ENCODE peak calls at places on chromosomes 16 and 17, in eight cellular contexts. G, N, X, L, Y, P, J and O are unnamed samples.

GRCh38 chr17:72861811-72862210 is 230.7 kb downstream of the SLC39A11 start:
- DNase-seq in G (no peak), N (no peak), X (no peak), L (no peak), Y (no peak), P (no peak), J (no peak), O (no peak)

GRCh38 chr16:68823401-68823800 is 19.9 kb upstream of the TANGO6 start:
- DNase-seq in G (no peak), N (peak; percentile 24), X (no peak), L (peak; percentile 37), Y (peak; percentile 67), P (no peak), J (no peak), O (no peak)

GRCh38 chr17:49987681-49988441 is 7.2 kb downstream of the DLX3 start:
- DNase-seq in G (peak; percentile 29), N (peak; percentile 58), X (no peak), L (peak; percentile 42), Y (no peak), P (no peak), J (no peak), O (no peak)

GRCh38 chr16:23544436-23544835 is 12.7 kb downstream of the EARS2 start:
- DNase-seq in G (no peak), N (no peak), X (no peak), L (no peak), Y (no peak), P (no peak), J (no peak), O (no peak)

GRCh38 chr16:19822534-19822933 is 62.1 kb downstream of the GPRC5B start:
- DNase-seq in G (no peak), N (no peak), X (no peak), L (no peak), Y (no peak), P (no peak), J (no peak), O (no peak)

GRCh38 chr17:40306395-40306794 is 2.6 kb upstream of the RARA start:
- DNase-seq in G (no peak), N (no peak), X (no peak), L (no peak), Y (no peak), P (no peak), J (no peak), O (no peak)

GRCh38 chr17:60435244-60436170 is 13.2 kb downstream of the CHCT1 start:
- DNase-seq in G (peak; percentile 69), N (peak; percentile 69), X (peak; percentile 36), L (peak; percentile 71), Y (peak; percentile 87), P (peak; percentile 82), J (peak; percentile 44), O (peak; percentile 78)

GRCh38 chr16:81224836-81225235 is 13.7 kb upstream of the BCO1 start:
- DNase-seq in G (no peak), N (no peak), X (no peak), L (no peak), Y (no peak), P (no peak), J (no peak), O (no peak)

GRCh38 chr16:68082596-68083238 is 2.5 kb upstream of the NFATC3 start:
- DNase-seq in G (no peak), N (no peak), X (no peak), L (no peak), Y (no peak), P (no peak), J (no peak), O (no peak)

GRCh38 chr16:89376812-89377445 is 113.4 kb downstream of the ANKRD11 start:
- DNase-seq in G (no peak), N (no peak), X (no peak), L (no peak), Y (no peak), P (no peak), J (no peak), O (no peak)

GRCh38 chr16:69618307-69618706 is 52.5 kb downstream of the NFAT5 start:
- DNase-seq in G (no peak), N (no peak), X (no peak), L (no peak), Y (peak; percentile 38), P (no peak), J (no peak), O (no peak)

GRCh38 chr16:77282345-77282744 is 83.1 kb downstream of the SYCE1L start:
- DNase-seq in G (no peak), N (no peak), X (no peak), L (no peak), Y (no peak), P (no peak), J (no peak), O (no peak)

GRCh38 chr16:56355786-56356275 is 69.5 kb downstream of the AMFR start:
- DNase-seq in G (peak; percentile 45), N (no peak), X (no peak), L (no peak), Y (no peak), P (no peak), J (no peak), O (no peak)

GRCh38 chr16:84454611-84455010 is 49.8 kb downstream of the MEAK7 start:
- DNase-seq in G (no peak), N (no peak), X (no peak), L (no peak), Y (no peak), P (no peak), J (no peak), O (no peak)

GRCh38 chr17:39639566-39640458 is 2.9 kb downstream of the STARD3 start:
- DNase-seq in G (no peak), N (peak; percentile 20), X (no peak), L (no peak), Y (no peak), P (no peak), J (no peak), O (no peak)

GRCh38 chr16:87436225-87437172 is 44.4 kb downstream of the MAP1LC3B start:
- DNase-seq in G (no peak), N (no peak), X (no peak), L (no peak), Y (no peak), P (no peak), J (peak; percentile 57), O (no peak)

GRCh38 chr16:81189100-81189664 is 49.3 kb upstream of the BCO1 start:
- DNase-seq in G (no peak), N (no peak), X (no peak), L (no peak), Y (peak; percentile 45), P (no peak), J (no peak), O (no peak)

GRCh38 chr16:88570691-88571092 is 489 bp downstream of the ZC3H18 start:
- DNase-seq in G (no peak), N (no peak), X (peak; percentile 40), L (peak; percentile 33), Y (no peak), P (no peak), J (peak; percentile 35), O (peak; percentile 5)

GRCh38 chr16:74874912-74875311 is 100.3 kb upstream of the FA2H start:
- DNase-seq in G (no peak), N (no peak), X (no peak), L (peak; percentile 56), Y (no peak), P (no peak), J (no peak), O (no peak)

GRCh38 chr17:13822671-13823070 is 220.9 kb upstream of the HS3ST3A1 start:
- DNase-seq in G (no peak), N (no peak), X (no peak), L (no peak), Y (no peak), P (no peak), J (no peak), O (no peak)

GRCh38 chr17:82031885-82032627 is 578 bp downstream of the RAC3 start:
- DNase-seq in G (no peak), N (no peak), X (no peak), L (no peak), Y (no peak), P (no peak), J (peak; percentile 47), O (no peak)

GRCh38 chr17:15377608-15378007 is 36.2 kb upstream of the TEKT3 start:
- DNase-seq in G (no peak), N (no peak), X (no peak), L (no peak), Y (no peak), P (no peak), J (no peak), O (peak; percentile 70)

GRCh38 chr17:47276868-47277267 is 23.2 kb downstream of the ITGB3 start:
- DNase-seq in G (no peak), N (peak; percentile 30), X (no peak), L (peak; percentile 70), Y (peak; percentile 82), P (no peak), J (no peak), O (no peak)

GRCh38 chr17:66177048-66177447 is 14.9 kb downstream of the CEP112 start:
- DNase-seq in G (no peak), N (no peak), X (no peak), L (no peak), Y (no peak), P (no peak), J (no peak), O (no peak)

GRCh38 chr17:73223626-73224616 is 31.1 kb downstream of the COG1 start:
- DNase-seq in G (no peak), N (no peak), X (no peak), L (no peak), Y (no peak), P (no peak), J (no peak), O (no peak)